ENCODE peak calls at places on chromosomes 12 and 14, in seven cellular contexts. One of them, this sample, is unnamed.

GRCh38 chr12:8890313-8891084 is 23.8 kb upstream of the PHC1 start:
- DNase-seq in endodermal cell: peak; percentile 91
- DNase-seq in head of caudate nucleus: peak; percentile 51
- DNase-seq in small intestine: peak; percentile 61
- DNase-seq in effector memory CD8-positive, alpha-beta T cell: peak; percentile 67
- DNase-seq in RPMI8226: peak; percentile 59
- DNase-seq in thoracic aorta: no peak
- DNase-seq in this sample: peak; percentile 62

GRCh38 chr12:78060186-78060585 is 229.5 kb downstream of the NAV3 start:
- DNase-seq in small intestine: no peak
- DNase-seq in head of caudate nucleus: no peak
- DNase-seq in endodermal cell: no peak
- DNase-seq in effector memory CD8-positive, alpha-beta T cell: no peak
- DNase-seq in RPMI8226: no peak
- DNase-seq in thoracic aorta: no peak
- DNase-seq in this sample: no peak

GRCh38 chr14:26577711-26578110 is 20.1 kb downstream of the NOVA1 start:
- DNase-seq in endodermal cell: no peak
- DNase-seq in head of caudate nucleus: no peak
- DNase-seq in small intestine: no peak
- DNase-seq in thoracic aorta: no peak
- DNase-seq in effector memory CD8-positive, alpha-beta T cell: no peak
- DNase-seq in RPMI8226: no peak
- DNase-seq in this sample: no peak

GRCh38 chr12:38156497-38157245 is 159.9 kb upstream of the ALG10B start:
- DNase-seq in small intestine: no peak
- DNase-seq in thoracic aorta: no peak
- DNase-seq in effector memory CD8-positive, alpha-beta T cell: no peak
- DNase-seq in RPMI8226: no peak
- DNase-seq in endodermal cell: no peak
- DNase-seq in head of caudate nucleus: no peak
- DNase-seq in this sample: no peak

GRCh38 chr14:68569546-68569908 is 223.3 kb downstream of the ZFP36L1 start:
- DNase-seq in thoracic aorta: no peak
- DNase-seq in effector memory CD8-positive, alpha-beta T cell: no peak
- DNase-seq in small intestine: no peak
- DNase-seq in endodermal cell: no peak
- DNase-seq in RPMI8226: no peak
- DNase-seq in head of caudate nucleus: no peak
- DNase-seq in this sample: no peak

GRCh38 chr12:11731455-11731854 is 82.0 kb downstream of the ETV6 start:
- DNase-seq in RPMI8226: no peak
- DNase-seq in endodermal cell: no peak
- DNase-seq in head of caudate nucleus: no peak
- DNase-seq in thoracic aorta: no peak
- DNase-seq in small intestine: no peak
- DNase-seq in effector memory CD8-positive, alpha-beta T cell: no peak
- DNase-seq in this sample: no peak

GRCh38 chr14:95026851-95027463 is 130.4 kb downstream of the DICER1 start:
- DNase-seq in small intestine: no peak
- DNase-seq in effector memory CD8-positive, alpha-beta T cell: no peak
- DNase-seq in thoracic aorta: no peak
- DNase-seq in RPMI8226: no peak
- DNase-seq in endodermal cell: no peak
- DNase-seq in head of caudate nucleus: no peak
- DNase-seq in this sample: no peak

GRCh38 chr12:130162267-130162666 is at the start of gene FZD10:
- DNase-seq in endodermal cell: peak; percentile 95
- DNase-seq in head of caudate nucleus: no peak
- DNase-seq in effector memory CD8-positive, alpha-beta T cell: no peak
- DNase-seq in RPMI8226: peak; percentile 29
- DNase-seq in thoracic aorta: no peak
- DNase-seq in small intestine: no peak
- DNase-seq in this sample: no peak

GRCh38 chr14:76456200-76456599 is 80.3 kb downstream of the ESRRB start:
- DNase-seq in thoracic aorta: no peak
- DNase-seq in endodermal cell: peak; percentile 85
- DNase-seq in small intestine: peak; percentile 44
- DNase-seq in head of caudate nucleus: no peak
- DNase-seq in RPMI8226: peak; percentile 47
- DNase-seq in effector memory CD8-positive, alpha-beta T cell: no peak
- DNase-seq in this sample: no peak

GRCh38 chr12:75488553-75488952 is 8.0 kb downstream of the GLIPR1 start:
- DNase-seq in small intestine: no peak
- DNase-seq in head of caudate nucleus: no peak
- DNase-seq in effector memory CD8-positive, alpha-beta T cell: no peak
- DNase-seq in RPMI8226: peak; percentile 22
- DNase-seq in endodermal cell: peak; percentile 83
- DNase-seq in thoracic aorta: no peak
- DNase-seq in this sample: no peak

GRCh38 chr14:26204362-26204953 is 393.4 kb downstream of the NOVA1 start:
- DNase-seq in RPMI8226: no peak
- DNase-seq in small intestine: no peak
- DNase-seq in thoracic aorta: no peak
- DNase-seq in head of caudate nucleus: no peak
- DNase-seq in effector memory CD8-positive, alpha-beta T cell: no peak
- DNase-seq in endodermal cell: no peak
- DNase-seq in this sample: no peak

GRCh38 chr14:32468955-32469354 is 139.9 kb downstream of the AKAP6 start:
- DNase-seq in RPMI8226: no peak
- DNase-seq in head of caudate nucleus: no peak
- DNase-seq in small intestine: peak; percentile 12
- DNase-seq in effector memory CD8-positive, alpha-beta T cell: no peak
- DNase-seq in endodermal cell: no peak
- DNase-seq in thoracic aorta: no peak
- DNase-seq in this sample: no peak

GRCh38 chr12:124442281-124442680 is 125.1 kb downstream of the NCOR2 start:
- DNase-seq in thoracic aorta: no peak
- DNase-seq in small intestine: no peak
- DNase-seq in head of caudate nucleus: no peak
- DNase-seq in effector memory CD8-positive, alpha-beta T cell: no peak
- DNase-seq in endodermal cell: no peak
- DNase-seq in RPMI8226: no peak
- DNase-seq in this sample: no peak

This sample was measured in CD4-positive, alpha-beta memory T cell.